ENCODE peak calls at places on chromosomes 12 and 14, in nine cellular contexts. M is AG10803; E is GM12864; Z is GM23338; C is stimulated activated CD4-positive, alpha-beta T cell treated with anti-CD3 and anti-CD28 coated beads, Interleukin-1b, Interleukin-23, amount 100 ng/mL, for 1 hour; R is NCI-H1092 treated with DMSO at 0.1 percent for 48 hours; K is HT-29; B is GF-D8; G is anterior cingulate cortex. H is an unnamed sample.

GRCh38 chr12:90253674-90254181 is 545.1 kb upstream of the ATP2B1 start:
- DNase-seq in B (peak), C (no peak), K (peak), E (peak), R (peak), M (peak), G (no peak), Z (peak), H (peak)

GRCh38 chr14:72603639-72604038 is 290.3 kb downstream of the DPF3 start:
- DNase-seq in R (no peak), E (no peak), B (no peak), Z (no peak), K (no peak), M (peak), G (no peak), C (no peak), H (no peak)

GRCh38 chr14:88323520-88324199 is 591 bp upstream of the KCNK10 start:
- DNase-seq in R (peak), M (peak), C (no peak), E (peak), Z (peak), B (no peak), K (no peak), G (no peak), H (peak)

GRCh38 chr14:39175445-39176262 is 600 bp downstream of the PNN start:
- DNase-seq in G (no peak), M (peak), Z (peak), B (peak), C (no peak), K (peak), R (peak), E (no peak), H (peak)

GRCh38 chr14:53710615-53711014 is 246.0 kb downstream of the BMP4 start:
- DNase-seq in R (no peak), B (no peak), E (no peak), M (no peak), G (no peak), C (no peak), Z (no peak), K (no peak), H (no peak)

GRCh38 chr12:121532503-121533390 is 48.1 kb downstream of the KDM2B start:
- DNase-seq in B (no peak), K (no peak), M (peak), Z (no peak), R (no peak), C (no peak), G (no peak), E (no peak), H (no peak)

GRCh38 chr12:115158816-115159215 is 474.8 kb upstream of the TBX3 start:
- DNase-seq in C (no peak), K (no peak), R (no peak), Z (no peak), B (no peak), G (no peak), M (no peak), E (no peak), H (no peak)

GRCh38 chr12:5586201-5586600 is 154.3 kb downstream of the NTF3 start:
- DNase-seq in M (peak), C (no peak), G (no peak), Z (no peak), B (no peak), E (no peak), K (peak), R (no peak), H (peak)

GRCh38 chr12:53430116-53430515 is 6.5 kb downstream of the AMHR2 start:
- DNase-seq in B (no peak), K (no peak), C (no peak), E (no peak), Z (no peak), R (no peak), G (no peak), M (no peak), H (no peak)

GRCh38 chr14:21072781-21073339 is 2.8 kb downstream of the ARHGEF40 start:
- DNase-seq in K (no peak), Z (no peak), G (no peak), R (no peak), M (no peak), C (no peak), B (no peak), E (no peak), H (no peak)

GRCh38 chr12:112179341-112179740 is 54.0 kb downstream of the TRAFD1 start:
- DNase-seq in C (no peak), R (no peak), M (no peak), K (no peak), E (no peak), B (no peak), Z (no peak), G (no peak), H (no peak)